ENCODE peak calls at places on chromosomes 11 and 22, in eight cellular contexts. H is IMR-90, W is tibial nerve, N is prostate gland, Y is heart left ventricle, B is body of pancreas, T is adrenal gland, F is HCT116. O is an unnamed sample.

GRCh38 chr22:21754523-21755128 is 19.0 kb upstream of the YPEL1 start:
- DNase-seq in H (peak), W (no peak), N (no peak), Y (no peak), B (no peak), T (no peak), F (no peak), O (peak)

GRCh38 chr11:43243901-43244300 is 67.9 kb upstream of the API5 start:
- DNase-seq in H (no peak), W (no peak), N (no peak), Y (no peak), B (no peak), T (no peak), F (no peak), O (no peak)

GRCh38 chr11:60970369-60970774 is 1.1 kb upstream of the CD6 start:
- DNase-seq in H (peak), W (no peak), N (no peak), Y (peak), B (peak), T (peak), F (peak), O (peak)

GRCh38 chr11:2929511-2929879 is 275 bp upstream of the PHLDA2 start:
- DNase-seq in H (peak), W (no peak), N (peak), Y (no peak), B (peak), T (peak), F (peak), O (peak)

GRCh38 chr11:116837231-116838091 is at the start of gene APOA1:
- DNase-seq in H (no peak), W (no peak), N (no peak), Y (no peak), B (no peak), T (no peak), F (no peak), O (no peak)

GRCh38 chr11:68956142-68956541 is 24.6 kb downstream of the MRGPRD start:
- DNase-seq in H (no peak), W (no peak), N (no peak), Y (no peak), B (no peak), T (no peak), F (no peak), O (no peak)

GRCh38 chr11:102783720-102784119 is 3.3 kb upstream of the MMP10 start:
- DNase-seq in H (no peak), W (no peak), N (no peak), Y (no peak), B (no peak), T (no peak), F (no peak), O (no peak)

GRCh38 chr11:122036493-122036892 is 79.5 kb downstream of the BLID start:
- DNase-seq in H (no peak), W (no peak), N (no peak), Y (no peak), B (no peak), T (no peak), F (no peak), O (no peak)

GRCh38 chr11:103862049-103862826 is 174.2 kb upstream of the DDI1 start:
- DNase-seq in H (no peak), W (no peak), N (no peak), Y (no peak), B (no peak), T (no peak), F (no peak), O (no peak)

GRCh38 chr11:11476971-11477645 is 124.1 kb upstream of the CSNK2A3 start:
- DNase-seq in H (no peak), W (no peak), N (no peak), Y (no peak), B (no peak), T (no peak), F (no peak), O (no peak)

GRCh38 chr11:72875736-72876135 is 61.5 kb downstream of the ATG16L2 start:
- DNase-seq in H (no peak), W (no peak), N (no peak), Y (no peak), B (no peak), T (no peak), F (no peak), O (no peak)

GRCh38 chr11:102763440-102763839 is 17.0 kb downstream of the MMP10 start:
- DNase-seq in H (peak), W (no peak), N (no peak), Y (no peak), B (no peak), T (no peak), F (no peak), O (no peak)

DNA sequence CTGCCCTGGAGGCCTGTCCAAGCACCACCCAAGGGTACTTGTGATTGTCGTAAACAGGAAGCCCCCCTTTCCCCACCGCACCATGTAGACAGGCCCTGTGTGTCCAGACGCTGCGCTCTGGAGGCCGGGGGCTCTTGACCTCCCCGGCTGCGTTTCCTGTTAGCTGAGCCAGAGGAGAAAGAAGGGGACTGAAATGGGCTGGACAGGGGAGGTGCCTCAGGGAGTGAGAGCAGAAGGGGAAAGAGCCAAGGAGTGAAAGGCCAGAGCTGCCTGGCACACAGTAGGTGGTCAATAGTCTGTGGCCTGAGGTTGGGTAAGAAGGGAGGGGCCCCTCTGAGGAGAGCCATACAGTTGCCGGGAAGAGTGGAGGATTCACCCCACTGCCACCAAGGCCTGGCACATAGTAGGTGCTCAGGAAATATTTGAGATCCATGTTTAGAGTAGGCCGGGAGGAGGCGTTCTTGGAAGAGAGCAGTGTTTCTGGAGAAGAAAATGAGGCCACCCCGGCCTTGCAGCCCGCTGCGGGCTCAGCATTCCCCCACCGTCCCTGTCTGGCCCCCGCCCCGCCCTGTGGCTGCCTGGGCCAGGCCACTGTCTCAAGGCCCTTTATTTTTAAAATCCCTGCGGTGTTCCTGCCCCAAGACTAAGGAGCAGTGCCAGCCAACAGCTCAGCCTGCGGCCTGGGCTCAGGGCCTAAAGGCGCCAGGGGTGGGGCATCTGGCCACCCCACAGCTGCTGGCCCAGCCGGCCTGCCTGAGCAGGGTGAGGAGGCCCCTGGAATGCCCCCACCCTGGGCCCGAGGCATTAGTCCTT is 13.6 kb upstream of the CDC42EP1 start:
- DNase-seq in H (peak), W (no peak), N (peak), Y (peak), B (peak), T (peak), F (no peak), O (peak)
- H3K27ac ChIP-seq in H (peak), W (peak), N (peak), Y (peak), B (peak), T (peak), F (peak), O (peak)

DNA sequence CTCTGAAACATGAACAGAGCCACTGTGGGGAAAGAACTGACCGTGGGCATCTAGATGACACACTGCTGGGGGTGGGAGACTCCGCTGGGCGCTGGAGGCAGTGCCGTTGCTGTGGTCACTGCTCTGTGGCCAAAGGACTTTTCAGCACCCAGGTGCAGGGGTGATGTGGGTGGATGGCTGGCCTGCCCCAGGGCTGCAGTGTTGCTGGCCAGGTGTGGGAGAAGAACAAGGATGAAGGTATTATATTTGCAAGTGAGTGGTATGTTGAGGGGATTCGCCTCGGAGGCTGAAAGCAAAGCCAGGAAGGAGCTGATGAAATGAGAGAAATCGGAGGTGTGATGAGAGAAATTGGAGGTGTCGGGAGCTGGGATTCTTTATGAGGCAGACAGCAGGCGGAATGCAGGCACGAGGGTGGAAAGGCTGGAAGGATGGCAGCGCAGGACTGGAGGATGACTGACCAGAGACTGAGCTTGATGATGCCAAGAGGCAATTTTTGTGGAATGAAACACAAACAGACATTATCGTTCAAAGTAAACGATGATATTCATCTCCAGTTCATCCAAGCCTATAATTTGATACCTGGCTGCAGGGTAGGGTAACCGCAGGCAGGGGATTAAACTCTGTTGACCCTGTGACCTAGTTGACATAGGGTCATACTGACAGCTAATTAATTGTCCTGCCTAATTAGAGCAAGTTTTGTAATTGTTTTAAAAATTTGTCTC is 19.3 kb upstream of the TMPRSS4 start:
- DNase-seq in H (no peak), W (no peak), N (no peak), Y (no peak), B (no peak), T (no peak), F (no peak), O (no peak)
- TF ChIP-seq POLR2A in H (no peak), W (no peak), N (no peak), Y (no peak), B (no peak), T (no peak), F (no peak), O (no peak)

GRCh38 chr11:76197941-76198640 is 8.2 kb downstream of the WNT11 start:
- DNase-seq in H (no peak), W (no peak), N (no peak), Y (no peak), B (no peak), T (no peak), F (no peak), O (no peak)
- H3K4me3 ChIP-seq in H (no peak), W (no peak), N (no peak), Y (no peak), B (no peak), T (no peak), F (no peak), O (no peak)

GRCh38 chr11:75399344-75400109 is at the start of gene RPS3:
- DNase-seq in H (peak), W (peak), N (peak), Y (peak), B (peak), T (peak), F (peak), O (peak)
- H3K27ac ChIP-seq in H (peak), W (peak), N (peak), Y (peak), B (peak), T (peak), F (peak), O (peak)

DNA sequence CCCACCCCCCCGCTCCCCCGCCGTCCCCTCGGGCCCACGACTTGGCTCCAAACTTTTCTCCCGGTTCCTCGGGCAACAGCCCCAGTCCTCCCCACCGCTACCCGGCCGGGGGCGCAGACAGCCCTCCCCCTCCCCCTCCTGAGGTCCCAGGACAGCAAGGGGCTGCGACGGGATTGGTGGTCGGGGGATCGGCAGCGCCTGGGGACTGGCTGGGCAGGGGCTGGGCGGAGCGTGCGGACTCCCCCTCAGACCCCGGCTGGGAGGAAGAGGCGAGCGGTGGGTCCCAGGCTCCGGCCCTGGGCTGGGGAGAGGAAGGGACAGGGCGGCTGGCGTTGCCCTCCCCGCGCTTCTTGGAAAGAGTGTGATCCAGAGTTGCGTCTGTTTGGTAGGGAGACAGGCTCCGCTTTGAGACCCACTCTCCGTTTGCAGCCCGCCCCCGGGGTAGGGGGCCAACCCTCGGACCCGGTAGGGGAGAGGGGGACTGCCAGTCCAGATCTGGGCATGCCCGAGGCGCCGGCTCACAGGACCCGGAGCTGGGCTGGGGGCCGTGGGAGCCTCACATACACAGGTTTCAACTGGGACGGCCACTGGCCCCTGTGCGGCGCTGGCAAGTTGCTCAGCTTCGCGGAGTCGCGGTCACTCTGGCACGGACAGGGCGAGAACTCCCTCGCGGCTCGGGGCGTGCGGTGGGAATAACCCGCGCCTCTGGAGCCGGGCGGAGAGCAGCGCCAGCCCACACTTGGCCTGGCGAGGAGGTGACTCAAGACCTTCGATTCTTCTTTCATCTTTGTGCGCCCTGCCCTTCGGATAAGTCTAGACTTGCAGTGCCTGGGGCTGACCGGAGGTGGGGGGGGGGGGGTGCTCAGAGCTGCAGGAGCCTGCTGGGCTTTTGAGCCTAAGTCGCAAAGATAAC is 1.0 kb downstream of the TSKU start:
- DNase-seq in H (peak), W (no peak), N (peak), Y (peak), B (peak), T (peak), F (peak), O (peak)
- TF ChIP-seq POLR2A in H (peak), W (peak), N (peak), Y (no peak), B (peak), T (no peak), F (no peak), O (no peak)

DNA sequence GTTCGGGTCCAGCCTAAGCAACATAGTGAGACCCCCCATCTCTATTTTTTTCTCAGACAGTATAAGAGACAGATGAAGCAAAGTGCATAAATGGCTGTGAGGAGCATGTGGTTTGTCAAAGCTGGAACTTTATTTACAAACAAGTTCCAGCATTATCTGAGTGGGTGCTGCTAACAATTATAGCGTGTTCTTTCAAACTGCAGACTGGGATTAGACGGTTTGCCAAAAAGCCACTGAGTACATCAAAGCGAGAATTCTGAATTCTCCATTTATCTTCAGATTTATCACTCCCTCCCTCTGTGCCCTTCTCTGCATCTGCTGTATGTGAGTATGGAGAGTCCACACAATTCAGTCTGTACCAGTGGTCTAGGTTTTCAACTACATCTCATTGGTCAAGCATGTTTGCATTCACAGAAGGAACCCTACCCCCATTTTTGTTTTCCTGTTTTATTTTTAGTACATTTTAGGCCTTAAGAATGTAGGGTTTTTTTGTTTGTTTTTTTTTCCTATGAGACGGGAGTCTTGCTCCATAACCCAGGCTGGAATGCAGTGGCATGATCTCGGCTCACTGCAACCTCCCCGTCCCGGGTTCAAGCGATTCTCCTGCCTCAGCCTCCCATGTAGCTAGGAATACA is 18.1 kb upstream of the INCENP start:
- DNase-seq in H (peak), W (no peak), N (no peak), Y (no peak), B (no peak), T (no peak), F (no peak), O (no peak)
- H3K4me3 ChIP-seq in H (peak), W (peak), N (no peak), Y (peak), B (no peak), T (no peak), F (no peak), O (peak)

GRCh38 chr11:66386171-66387069 is 14.9 kb upstream of the SLC29A2 start:
- DNase-seq in H (peak), W (peak), N (peak), Y (peak), B (peak), T (peak), F (peak), O (peak)
- H3K27ac ChIP-seq in H (no peak), W (no peak), N (no peak), Y (no peak), B (peak), T (no peak), F (peak), O (no peak)

GRCh38 chr22:50199836-50200332 is 927 bp upstream of the SELENOO start:
- DNase-seq in H (no peak), W (no peak), N (no peak), Y (no peak), B (no peak), T (peak), F (no peak), O (peak)
- TF ChIP-seq POLR2A in H (no peak), W (no peak), N (no peak), Y (no peak), B (no peak), T (no peak), F (no peak), O (no peak)

O was measured in stomach.